ENCODE peak calls at places on chromosomes 6 and 20, in five cellular contexts. E is pancreas, A is brain microvascular endothelial cell, U is heart right ventricle, L is adipocyte. V is an unnamed sample.

GRCh38 chr20:41392871-41393704 is 26.5 kb upstream of the EMILIN3 start:
- DNase-seq in A (no peak), U (peak), L (no peak), E (no peak), V (no peak)

GRCh38 chr20:1818895-1819294 is 76.3 kb upstream of the SIRPA start:
- DNase-seq in U (no peak), E (no peak), L (no peak), A (no peak), V (no peak)

GRCh38 chr20:23244207-23244915 is 106.2 kb upstream of the NXT1 start:
- DNase-seq in L (peak), A (no peak), U (no peak), E (no peak), V (no peak)

GRCh38 chr6:111456208-111456607 is 26.8 kb downstream of the REV3L start:
- DNase-seq in U (no peak), A (no peak), E (no peak), L (peak), V (no peak)

GRCh38 chr6:123821112-123821511 is 17.4 kb downstream of the NKAIN2 start:
- DNase-seq in L (no peak), E (no peak), U (no peak), A (no peak), V (no peak)

GRCh38 chr6:15148356-15149058 is 97.4 kb upstream of the JARID2 start:
- DNase-seq in A (peak), L (peak), U (no peak), E (no peak), V (peak)

GRCh38 chr20:16491277-16491912 is 81.9 kb downstream of the KIF16B start:
- DNase-seq in E (no peak), L (no peak), A (no peak), U (no peak), V (no peak)

GRCh38 chr6:41531591-41532582 is 14.3 kb upstream of the FOXP4 start:
- DNase-seq in U (no peak), E (no peak), L (peak), A (peak), V (peak)

GRCh38 chr6:24856954-24857670 is 58.4 kb upstream of the ARMH2 start:
- DNase-seq in L (no peak), E (no peak), A (no peak), U (no peak), V (no peak)

DNA sequence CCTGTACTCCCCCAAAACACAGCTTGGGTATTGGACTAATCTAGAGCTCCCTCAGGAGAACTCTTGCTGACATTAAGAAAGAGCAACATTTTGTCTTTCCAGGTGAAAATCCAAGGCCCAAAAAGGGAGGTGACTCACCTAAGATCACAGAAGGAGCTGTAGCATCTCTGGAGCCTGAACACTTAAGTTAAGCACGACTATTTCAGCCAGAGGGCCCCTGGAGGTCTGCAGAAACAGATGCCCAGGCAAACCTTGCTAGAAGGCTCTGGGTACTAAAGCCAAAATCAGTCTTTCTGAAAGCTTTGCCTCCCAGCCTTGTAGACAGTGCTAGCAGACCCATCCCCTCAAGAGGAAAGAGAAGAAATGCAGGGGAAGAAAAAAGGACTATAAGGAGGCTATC is 8.8 kb downstream of the EDN1 start:
- DNase-seq in A (no peak), L (no peak), U (no peak), E (no peak), V (no peak)
- H3K4me3 ChIP-seq in A (no peak), L (no peak), U (no peak), E (no peak), V (no peak)

DNA sequence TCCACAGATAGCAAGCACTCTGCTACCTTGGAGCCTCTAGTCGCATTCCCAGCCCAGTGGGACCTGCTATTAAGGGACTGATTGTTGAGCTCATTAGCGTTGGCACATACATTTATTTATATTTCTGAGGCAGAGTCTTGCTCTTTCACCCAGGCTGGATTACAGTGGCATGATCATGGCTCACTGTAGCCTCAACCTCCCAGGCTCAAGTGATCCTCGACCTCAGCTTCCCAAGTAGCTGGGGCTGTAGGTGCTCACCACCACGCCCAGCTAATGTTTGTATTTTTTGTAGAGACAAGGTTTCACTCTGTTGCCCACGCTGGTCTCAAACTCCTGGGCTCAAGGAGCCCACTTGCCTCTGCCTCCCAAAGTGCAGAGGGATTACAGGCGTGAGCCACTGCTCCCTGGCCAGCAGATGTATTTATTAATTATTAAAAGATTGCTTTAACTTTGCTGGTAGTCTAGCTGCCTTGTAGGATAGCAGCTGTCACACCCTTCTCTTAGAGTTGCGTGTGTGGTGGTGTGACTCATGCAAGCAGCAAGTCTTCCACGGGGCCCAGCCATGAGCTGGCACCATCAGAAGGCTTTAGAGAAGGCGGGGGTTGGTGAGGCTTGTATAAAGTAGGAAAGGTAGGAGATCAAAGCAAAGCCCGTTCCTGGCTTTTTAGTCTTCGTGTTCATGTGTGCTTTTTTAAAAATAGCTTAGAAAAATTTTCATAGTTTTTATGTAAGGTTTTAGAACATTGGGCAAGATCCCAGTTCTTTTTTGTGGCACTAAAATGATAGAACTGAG is 16.5 kb downstream of the ACTR5 start:
- DNase-seq in E (peak), A (peak), U (no peak), L (peak), V (peak)
- H3K4me3 ChIP-seq in E (no peak), A (no peak), U (no peak), L (no peak), V (no peak)

GRCh38 chr6:166242888-166243287 is 65.3 kb downstream of the PRR18 start:
- DNase-seq in A (no peak), E (no peak), U (no peak), L (no peak), V (no peak)
- H3K4me3 ChIP-seq in A (no peak), E (no peak), U (no peak), L (no peak), V (no peak)

GRCh38 chr6:89311853-89312531 is 3.1 kb downstream of the GABRR2 start:
- DNase-seq in A (peak), U (peak), E (no peak), L (peak), V (peak)
- H3K4me3 ChIP-seq in A (no peak), U (no peak), E (no peak), L (peak), V (no peak)

DNA sequence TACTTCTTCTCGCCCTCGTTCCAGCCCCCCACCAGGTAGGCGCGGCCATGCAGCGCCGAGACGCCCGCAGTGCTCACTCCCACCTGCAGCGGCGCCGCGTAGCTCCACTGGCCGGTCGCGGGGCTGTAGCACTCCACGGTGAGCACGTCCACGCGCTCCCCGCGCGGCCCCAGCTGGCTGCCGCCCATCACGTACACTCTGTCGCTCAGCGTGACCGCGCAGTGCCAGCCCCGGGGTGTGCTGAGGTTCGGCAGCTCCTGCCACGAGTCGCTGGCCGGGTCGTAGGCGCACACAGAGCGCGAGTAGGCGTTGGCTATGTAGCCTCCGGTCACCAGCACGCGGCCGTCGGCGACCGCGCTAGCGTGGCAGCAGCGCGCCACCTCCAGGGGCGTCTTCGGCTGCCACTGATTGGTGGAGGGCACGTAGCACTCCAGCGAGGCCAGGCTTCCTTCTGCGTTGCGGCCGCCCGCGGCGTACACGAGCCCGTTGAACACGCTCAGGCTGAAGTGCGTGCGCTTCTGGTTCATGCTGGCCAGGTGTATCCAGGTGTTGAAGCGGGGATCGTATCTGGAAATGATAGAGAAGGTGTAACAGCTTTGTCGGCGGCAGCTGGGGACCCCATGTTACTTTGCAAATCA is 13.7 kb downstream of the KLHL31 start:
- DNase-seq in U (peak), E (peak), L (peak), A (peak), V (no peak)
- H3K4me3 ChIP-seq in U (peak), E (peak), L (peak), A (peak), V (peak)

GRCh38 chr20:57047281-57048026 is 219.0 kb downstream of the BMP7 start:
- DNase-seq in U (no peak), E (no peak), A (no peak), L (no peak), V (no peak)
- H3K4me3 ChIP-seq in U (no peak), E (no peak), A (no peak), L (no peak), V (no peak)

GRCh38 chr6:135672256-135672655 is 174.7 kb upstream of the AHI1 start:
- DNase-seq in A (no peak), L (no peak), E (no peak), U (no peak), V (no peak)

GRCh38 chr6:135664527-135664926 is 167.0 kb upstream of the AHI1 start:
- DNase-seq in E (no peak), L (no peak), A (no peak), U (no peak), V (no peak)

GRCh38 chr6:135665935-135666334 is 168.4 kb upstream of the AHI1 start:
- DNase-seq in L (no peak), A (no peak), U (no peak), E (no peak), V (no peak)

GRCh38 chr6:135673671-135674309 is 176.2 kb upstream of the AHI1 start:
- DNase-seq in L (peak), U (no peak), E (no peak), A (peak), V (no peak)

GRCh38 chr6:135667694-135668455 is 170.3 kb upstream of the AHI1 start:
- DNase-seq in E (no peak), U (peak), A (peak), L (peak), V (no peak)
- H3K4me3 ChIP-seq in E (no peak), U (no peak), A (peak), L (peak), V (no peak)

GRCh38 chr6:170278743-170279094 is 12.2 kb downstream of the DLL1 start:
- DNase-seq in U (no peak), A (no peak), L (no peak), E (no peak), V (no peak)

GRCh38 chr6:170279426-170279825 is 11.5 kb downstream of the DLL1 start:
- DNase-seq in U (no peak), A (no peak), E (no peak), L (no peak), V (no peak)

GRCh38 chr6:170279977-170280688 is 10.7 kb downstream of the DLL1 start:
- DNase-seq in U (peak), L (peak), E (peak), A (no peak), V (no peak)

GRCh38 chr6:170281331-170282292 is 9.3 kb downstream of the DLL1 start:
- DNase-seq in E (no peak), U (no peak), L (no peak), A (no peak), V (no peak)

DNA sequence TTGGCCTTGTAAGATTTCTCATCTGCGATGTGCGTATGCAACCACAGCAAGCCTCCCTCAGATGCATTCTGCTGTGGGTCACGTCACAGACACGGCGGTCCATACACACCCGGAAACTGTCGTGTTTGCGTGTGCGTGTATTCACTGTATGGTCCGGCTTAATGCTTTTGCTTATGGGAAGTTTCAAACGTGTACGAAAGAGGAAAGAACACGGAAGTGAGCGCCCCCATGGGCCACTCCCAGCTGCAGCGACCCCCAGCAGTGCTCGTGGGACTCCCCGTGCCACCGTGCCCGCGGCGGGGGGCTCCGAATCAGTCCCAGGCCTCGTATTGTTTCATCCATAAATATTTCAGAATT is 10.2 kb downstream of the DLL1 start:
- DNase-seq in L (no peak), A (no peak), U (no peak), E (no peak), V (no peak)
- H3K4me3 ChIP-seq in L (peak), A (peak), U (peak), E (no peak), V (peak)

GRCh38 chr6:69895396-69895795 is 29.0 kb downstream of the COL19A1 start:
- DNase-seq in U (no peak), E (no peak), A (no peak), L (no peak), V (no peak)

GRCh38 chr6:69888842-69889590 is 22.7 kb downstream of the COL19A1 start:
- DNase-seq in U (no peak), E (no peak), L (no peak), A (no peak), V (no peak)

GRCh38 chr6:69894578-69895347 is 28.4 kb downstream of the COL19A1 start:
- DNase-seq in A (peak), U (no peak), E (no peak), L (peak), V (peak)
- H3K4me3 ChIP-seq in A (no peak), U (no peak), E (no peak), L (no peak), V (no peak)

GRCh38 chr20:6614836-6615235 is 152.7 kb upstream of the BMP2 start:
- DNase-seq in U (no peak), E (no peak), A (no peak), L (no peak), V (no peak)
- H3K4me3 ChIP-seq in U (no peak), E (no peak), A (no peak), L (no peak), V (no peak)

V was measured in skeletal muscle cell.